ENCODE peak calls at places on chromosomes 11 and 22, in five cellular contexts. W is NCI-H1417; Z is NCI-H2171; B is iPS DF 19.7; L is effector CD4-positive, alpha-beta T cell. F is an unnamed sample.

GRCh38 chr22:44884968-44885805 is 124.6 kb downstream of the PHF21B start:
- DNase-seq in W (peak; percentile 2), Z (no peak), B (no peak), L (no peak), F (no peak)

GRCh38 chr22:49567894-49568750 is 259.6 kb downstream of the BRD1 start:
- DNase-seq in B (no peak), L (no peak), W (no peak), Z (no peak), F (no peak)

GRCh38 chr11:132134322-132134721 is 763.9 kb downstream of the NTM start:
- DNase-seq in Z (no peak), L (no peak), W (no peak), B (no peak), F (no peak)

GRCh38 chr11:67269401-67270255 is 3.4 kb downstream of the GRK2 start:
- DNase-seq in L (no peak), B (no peak), W (no peak), Z (peak; percentile 34), F (no peak)

GRCh38 chr11:111001091-111001430 is 244.5 kb upstream of the POU2AF2 start:
- DNase-seq in W (no peak), Z (no peak), L (no peak), B (no peak), F (no peak)

GRCh38 chr11:46413755-46414465 is 22.3 kb upstream of the CHRM4 start:
- DNase-seq in W (peak; percentile 90), Z (no peak), L (no peak), B (no peak), F (no peak)

GRCh38 chr22:41028841-41029240 is 63.6 kb upstream of the EP300 start:
- DNase-seq in L (no peak), B (no peak), Z (no peak), W (no peak), F (no peak)

GRCh38 chr11:130388607-130389205 is 39.7 kb downstream of the ADAMTS8 start:
- DNase-seq in Z (no peak), B (no peak), L (no peak), W (no peak), F (no peak)

GRCh38 chr11:107370390-107370789 is 87.2 kb downstream of the CWF19L2 start:
- DNase-seq in B (no peak), L (no peak), W (no peak), Z (no peak), F (no peak)

GRCh38 chr11:72144807-72145565 is 9.5 kb downstream of the FOLR3 start:
- DNase-seq in Z (no peak), W (no peak), L (no peak), B (no peak), F (no peak)

GRCh38 chr11:14029971-14030531 is 67.5 kb downstream of the SPON1 start:
- DNase-seq in L (no peak), B (no peak), Z (no peak), W (peak; percentile 19), F (no peak)

GRCh38 chr11:95095858-95096587 is 6.4 kb downstream of the ENDOD1 start:
- DNase-seq in W (no peak), B (no peak), L (no peak), Z (no peak), F (no peak)

GRCh38 chr22:45454260-45454659 is 40.8 kb downstream of the RIBC2 start:
- DNase-seq in B (no peak), Z (no peak), W (no peak), L (no peak), F (no peak)

GRCh38 chr11:67436459-67437081 is 912 bp downstream of the PTPRCAP start:
- DNase-seq in W (no peak), Z (no peak), B (peak; percentile 86), L (no peak), F (no peak)

GRCh38 chr22:25726241-25726640 is 15.7 kb upstream of the MYO18B start:
- DNase-seq in L (no peak), B (no peak), Z (no peak), W (no peak), F (no peak)

GRCh38 chr22:17606472-17606871 is 22.1 kb downstream of the ATP6V1E1 start:
- DNase-seq in W (no peak), B (no peak), Z (peak; percentile 17), L (no peak), F (no peak)

F was measured in iPS DF 6.9.